ENCODE peak calls at places on chromosomes 2 and 18, in seven cellular contexts. E is pancreas, L is heart right ventricle, O is astrocyte of the spinal cord, K is mammary epithelial cell, X is nephron progenitor cell, I is tibial nerve. R is an unnamed sample.

GRCh38 chr2:165897741-165898140 is 55.8 kb downstream of the TTC21B start:
- DNase-seq in L (no peak), E (no peak), I (no peak), O (no peak), X (no peak), K (no peak), R (no peak)

GRCh38 chr18:59514193-59514592 is 155.1 kb upstream of the LMAN1 start:
- DNase-seq in K (no peak), O (peak; percentile 9), I (peak; percentile 74), X (no peak), L (peak; percentile 80), E (peak; percentile 17), R (no peak)

GRCh38 chr18:60892855-60893254 is 440.4 kb upstream of the CDH20 start:
- DNase-seq in L (no peak), O (peak; percentile 63), E (no peak), I (no peak), K (peak; percentile 96), X (no peak), R (peak; percentile 97)

GRCh38 chr2:195861821-195862220 is 204.8 kb downstream of the SLC39A10 start:
- DNase-seq in E (no peak), I (no peak), K (no peak), O (no peak), X (no peak), L (no peak), R (no peak)

GRCh38 chr2:109527846-109528705 is 85.7 kb downstream of the SEPTIN10 start:
- DNase-seq in O (no peak), L (no peak), X (no peak), I (no peak), E (no peak), K (no peak), R (no peak)

GRCh38 chr2:234981197-234982095 is 29.6 kb downstream of the SH3BP4 start:
- DNase-seq in O (peak; percentile 99), E (peak; percentile 64), L (peak; percentile 77), K (peak; percentile 95), I (peak; percentile 49), X (peak; percentile 57), R (peak; percentile 95)

GRCh38 chr18:48293954-48294893 is 115.0 kb downstream of the ZBTB7C start:
- DNase-seq in X (no peak), O (no peak), L (no peak), E (peak; percentile 49), K (peak; percentile 24), I (no peak), R (no peak)

GRCh38 chr2:98356729-98357128 is 10.5 kb downstream of the CNGA3 start:
- DNase-seq in X (no peak), I (no peak), E (no peak), O (no peak), K (no peak), L (no peak), R (no peak)

GRCh38 chr18:14941256-14941655 is 193.3 kb downstream of the ANKRD30B start:
- DNase-seq in X (no peak), E (no peak), K (no peak), I (no peak), L (no peak), O (no peak), R (no peak)

GRCh38 chr2:102520801-102521200 is 47.8 kb downstream of the SLC9A4 start:
- DNase-seq in L (no peak), O (peak; percentile 3), E (no peak), I (no peak), K (no peak), X (no peak), R (no peak)

GRCh38 chr2:160432633-160433032 is 61.0 kb downstream of the RBMS1 start:
- DNase-seq in L (no peak), X (no peak), K (peak; percentile 89), O (peak; percentile 63), I (no peak), E (no peak), R (peak; percentile 83)
- TF ChIP-seq CTCF in L (no peak), X (no peak), K (no peak), O (no peak), I (no peak), E (no peak), R (peak; percentile 14)

GRCh38 chr2:213161759-213162514 is 10.5 kb upstream of the IKZF2 start:
- DNase-seq in O (peak; percentile 69), E (no peak), X (no peak), L (no peak), K (no peak), I (no peak), R (no peak)
- TF ChIP-seq CTCF in O (no peak), E (no peak), X (no peak), L (no peak), K (no peak), I (no peak), R (no peak)

GRCh38 chr2:218583983-218584850 is 15.6 kb downstream of the CNOT9 start:
- DNase-seq in L (no peak), E (no peak), X (no peak), K (no peak), I (no peak), O (no peak), R (no peak)
- TF ChIP-seq CTCF in L (no peak), E (no peak), X (no peak), K (no peak), I (no peak), O (no peak), R (no peak)

GRCh38 chr2:10022886-10023662 is 20.3 kb upstream of the KLF11 start:
- DNase-seq in K (no peak), L (no peak), E (no peak), I (no peak), O (no peak), X (no peak), R (no peak)
- TF ChIP-seq CTCF in K (no peak), L (no peak), E (no peak), I (no peak), O (peak; percentile 10), X (no peak), R (no peak)

GRCh38 chr2:132668986-132669853 is 785 bp downstream of the LYPD1 start:
- DNase-seq in X (peak; percentile 56), K (peak; percentile 28), E (peak; percentile 22), I (no peak), O (peak; percentile 41), L (no peak), R (peak; percentile 7)

GRCh38 chr2:132667716-132668115 is 2.3 kb downstream of the LYPD1 start:
- DNase-seq in L (no peak), I (no peak), O (peak; percentile 33), K (no peak), E (no peak), X (no peak), R (no peak)

GRCh38 chr2:132669854-132670103 is 226 bp downstream of the LYPD1 start:
- DNase-seq in E (no peak), L (no peak), O (peak; percentile 24), X (peak; percentile 60), K (peak; percentile 20), I (no peak), R (peak; percentile 27)

GRCh38 chr2:132670104-132670960 is at the start of gene LYPD1:
- DNase-seq in O (peak; percentile 65), K (peak; percentile 12), X (peak; percentile 44), L (no peak), I (no peak), E (peak; percentile 32), R (no peak)

GRCh38 chr2:132668189-132668833 is 1.7 kb downstream of the LYPD1 start:
- DNase-seq in X (peak; percentile 74), O (peak; percentile 51), L (no peak), K (no peak), E (peak; percentile 16), I (no peak), R (no peak)
- TF ChIP-seq CTCF in X (peak; percentile 27), O (peak; percentile 61), L (no peak), K (no peak), E (no peak), I (no peak), R (no peak)